ENCODE peak calls at places on chromosomes 6 and 20, in five cellular contexts. B, Y, Q, M and X are unnamed samples.

GRCh38 chr20:6613280-6613861 is 154.1 kb upstream of the BMP2 start:
- DNase-seq in Q (no peak), M (no peak), Y (no peak), B (peak; percentile 65), X (no peak)

GRCh38 chr6:9467746-9468145 is 947.1 kb downstream of the TFAP2A start:
- DNase-seq in Q (no peak), M (no peak), B (no peak), Y (peak; percentile 70), X (peak; percentile 42)

GRCh38 chr6:25028346-25028745 is 92.6 kb upstream of the RIPOR2 start:
- DNase-seq in Q (no peak), M (no peak), B (no peak), Y (no peak), X (no peak)

GRCh38 chr6:118882314-118882905 is 11.5 kb upstream of the ASF1A start:
- DNase-seq in Y (no peak), B (no peak), Q (no peak), M (no peak), X (no peak)

GRCh38 chr6:100458841-100459154 is 5.9 kb downstream of the SIM1 start:
- DNase-seq in Q (no peak), B (no peak), Y (no peak), M (no peak), X (no peak)

GRCh38 chr6:5497896-5498578 is 236.7 kb downstream of the FARS2 start:
- DNase-seq in B (no peak), Y (peak; percentile 89), Q (no peak), M (no peak), X (peak; percentile 32)

GRCh38 chr20:50305636-50306477 is 115.2 kb downstream of the CEBPB start:
- DNase-seq in B (no peak), Q (no peak), M (peak; percentile 85), Y (peak; percentile 87), X (peak; percentile 49)

GRCh38 chr20:46342045-46342378 is 33.7 kb upstream of the CDH22 start:
- DNase-seq in M (no peak), B (no peak), Y (no peak), Q (no peak), X (no peak)

GRCh38 chr20:21936720-21937380 is 231.4 kb downstream of the PAX1 start:
- DNase-seq in M (no peak), B (no peak), Y (peak; percentile 23), Q (no peak), X (peak; percentile 12)

GRCh38 chr6:132912273-132912672 is 97.9 kb downstream of the RPS12 start:
- DNase-seq in Y (peak; percentile 21), M (no peak), B (no peak), Q (no peak), X (no peak)

GRCh38 chr20:48827880-48828733 is at the start of gene PREX1:
- DNase-seq in Y (peak; percentile 32), M (peak; percentile 76), Q (peak; percentile 63), B (peak; percentile 94), X (peak; percentile 69)

GRCh38 chr20:33408716-33409654 is 7.7 kb upstream of the CDK5RAP1 start:
- DNase-seq in Y (no peak), Q (peak; percentile 60), M (no peak), B (peak; percentile 45), X (no peak)

GRCh38 chr6:90293319-90293937 is 3.2 kb downstream of the BACH2 start:
- DNase-seq in M (no peak), Y (peak; percentile 38), Q (no peak), B (no peak), X (no peak)

GRCh38 chr20:49543071-49543857 is 24.7 kb downstream of the PTGIS start:
- DNase-seq in Y (no peak), Q (no peak), B (no peak), M (no peak), X (no peak)

GRCh38 chr6:63442870-63443269 is 123.1 kb upstream of the LGSN start:
- DNase-seq in M (no peak), Q (no peak), Y (no peak), B (no peak), X (no peak)

GRCh38 chr20:18722381-18722780 is 91.2 kb upstream of the SCP2D1 start:
- DNase-seq in Y (peak; percentile 38), B (no peak), Q (no peak), M (no peak), X (no peak)

GRCh38 chr6:150203378-150203777 is 60.5 kb downstream of the PPP1R14C start:
- DNase-seq in Y (no peak), Q (no peak), M (no peak), B (no peak), X (no peak)

GRCh38 chr6:122696853-122697252 is 82.7 kb upstream of the FABP7 start:
- DNase-seq in B (no peak), M (no peak), Y (peak; percentile 61), Q (no peak), X (peak; percentile 22)

GRCh38 chr6:34157236-34157830 is 11.4 kb upstream of the GRM4 start:
- DNase-seq in Y (no peak), Q (no peak), B (no peak), M (no peak), X (no peak)

GRCh38 chr6:37209461-37210205 is 39.7 kb downstream of the PIM1 start:
- DNase-seq in Q (no peak), B (no peak), Y (no peak), M (no peak), X (no peak)

GRCh38 chr20:41664584-41664983 is 46.4 kb upstream of the CHD6 start:
- DNase-seq in M (no peak), Q (no peak), Y (peak; percentile 25), B (peak; percentile 62), X (peak; percentile 32)

GRCh38 chr20:35297153-35297552 is 4.9 kb upstream of the FAM83C start:
- DNase-seq in Q (no peak), M (no peak), B (peak; percentile 47), Y (peak; percentile 42), X (no peak)

GRCh38 chr20:219290-220115 is 7.6 kb upstream of the DEFB129 start:
- DNase-seq in Q (no peak), B (peak; percentile 58), M (no peak), Y (peak; percentile 20), X (peak; percentile 11)

GRCh38 chr20:62860924-62861691 is 514 bp downstream of the TCFL5 start:
- DNase-seq in B (peak; percentile 62), Y (no peak), M (no peak), Q (no peak), X (no peak)

GRCh38 chr6:26031595-26032386 is 55.4 kb upstream of the HFE start:
- DNase-seq in M (peak; percentile 80), Y (peak; percentile 98), B (peak; percentile 99), Q (peak; percentile 84), X (peak; percentile 96)
- TF ChIP-seq CTCF in M (no peak), Y (no peak), B (no peak), Q (peak; percentile 4), X (peak; percentile 40)

DNA sequence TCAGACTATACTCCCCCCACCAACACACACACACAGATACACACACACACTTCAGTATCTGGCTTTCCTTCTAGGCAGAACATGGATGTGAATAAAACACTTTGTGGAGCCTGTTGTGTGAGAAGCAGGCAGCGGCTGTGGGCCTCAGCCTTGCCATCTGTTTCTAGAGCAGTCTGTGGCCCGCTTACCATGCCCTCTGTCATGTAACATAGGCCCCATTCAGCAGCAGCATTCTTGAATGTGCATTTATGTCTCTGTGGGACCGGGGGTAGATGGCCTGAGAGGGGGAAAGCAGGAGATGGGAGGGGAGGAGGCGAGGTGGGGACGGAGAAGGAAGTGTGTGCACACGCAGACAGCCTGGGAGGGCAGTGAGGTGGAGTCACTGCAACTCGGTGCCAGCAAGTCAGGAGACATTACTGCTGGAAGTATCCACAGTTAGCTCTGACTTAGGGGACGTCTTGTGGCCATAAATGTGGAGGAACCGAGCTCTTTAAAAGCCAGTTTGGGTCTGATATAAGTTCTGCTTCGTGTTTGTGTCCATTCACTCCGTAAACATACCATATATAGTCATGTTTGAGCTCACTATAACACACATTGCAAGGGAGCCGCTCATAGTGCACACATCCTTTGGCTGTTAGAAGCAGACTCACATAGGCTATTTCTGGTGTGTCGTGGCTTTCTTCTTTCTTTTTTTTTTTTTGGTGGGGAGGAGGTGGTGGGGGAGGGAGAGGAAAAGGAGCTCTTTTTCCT is 38.5 kb downstream of the RREB1 start:
- DNase-seq in Q (no peak), B (peak; percentile 95), Y (peak; percentile 69), M (peak; percentile 71), X (peak; percentile 65)
- H3K4me3 ChIP-seq in Q (no peak overlapping the region), B (peak overlapping the region; percentile 78), Y (no peak overlapping the region), M (no peak overlapping the region), X (no peak overlapping the region)

GRCh38 chr20:23508896-23509579 is 18.1 kb downstream of the CST8 start:
- DNase-seq in Y (no peak), B (no peak), M (no peak), Q (no peak), X (no peak)

GRCh38 chr20:23510000-23510590 is 19.2 kb downstream of the CST8 start:
- DNase-seq in Q (no peak), B (no peak), Y (no peak), M (no peak), X (no peak)

GRCh38 chr20:23509580-23509913 is 18.6 kb downstream of the CST8 start:
- DNase-seq in M (no peak), Q (no peak), Y (peak; percentile 1), B (no peak), X (no peak)

GRCh38 chr20:23508449-23508848 is 17.5 kb downstream of the CST8 start:
- DNase-seq in B (no peak), Y (no peak), M (no peak), Q (no peak), X (no peak)

DNA sequence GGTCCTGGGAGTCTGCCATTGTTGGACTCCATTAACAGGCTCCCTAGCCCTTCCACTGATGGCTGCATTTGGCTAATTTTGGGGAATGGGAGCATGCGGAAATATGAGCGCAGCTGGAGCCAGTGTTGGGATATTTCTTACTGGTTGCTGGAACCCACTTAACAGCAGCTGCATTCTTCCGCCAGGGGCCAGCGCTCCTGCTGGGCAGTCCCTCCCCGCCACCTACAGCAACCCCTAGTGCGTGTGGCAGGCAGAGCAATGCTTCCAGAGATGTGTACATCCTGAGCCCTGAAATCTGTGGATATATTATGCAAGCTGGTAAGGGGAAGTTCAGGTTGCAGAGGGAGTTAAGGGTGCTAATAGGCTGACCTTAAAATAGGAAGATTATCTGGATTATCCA is 16.4 kb downstream of the CST8 start:
- DNase-seq in M (no peak), Q (no peak), Y (no peak), B (no peak), X (no peak)
- TF ChIP-seq CTCF in M (no peak), Q (no peak), Y (no peak), B (no peak), X (no peak)

GRCh38 chr20:53494753-53495152 is 98.9 kb downstream of the ZNF217 start:
- DNase-seq in Q (no peak), B (no peak), M (no peak), Y (no peak), X (no peak)

GRCh38 chr20:53495357-53495756 is 98.3 kb downstream of the ZNF217 start:
- DNase-seq in B (no peak), Y (no peak), M (no peak), Q (no peak), X (no peak)

GRCh38 chr20:53493201-53493908 is 100.3 kb downstream of the ZNF217 start:
- DNase-seq in M (no peak), Q (no peak), Y (peak; percentile 59), B (no peak), X (peak; percentile 20)

GRCh38 chr20:53489528-53489927 is 104.1 kb downstream of the ZNF217 start:
- DNase-seq in Q (no peak), M (no peak), Y (no peak), B (no peak), X (no peak)

DNA sequence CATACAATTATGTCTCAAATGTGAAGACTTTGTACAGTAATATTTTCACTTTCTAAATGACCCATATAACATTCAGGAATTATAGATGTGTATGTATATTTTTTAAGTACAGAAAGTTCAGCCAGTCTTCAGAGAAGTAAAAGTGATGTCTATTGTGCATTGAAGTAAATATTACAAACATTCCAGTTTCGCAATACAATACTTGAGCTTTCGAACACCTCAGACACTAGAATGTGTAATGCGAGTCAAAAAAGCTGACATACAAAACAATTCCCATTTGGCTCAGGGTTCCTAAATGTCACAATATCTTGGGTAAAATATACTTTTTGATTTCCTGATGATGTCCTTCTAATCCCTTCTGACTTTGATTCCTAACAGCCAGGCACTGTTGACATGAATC is 101.4 kb downstream of the ZNF217 start:
- DNase-seq in Y (no peak), B (no peak), M (no peak), Q (no peak), X (no peak)
- H3K4me3 ChIP-seq in Y (no peak overlapping the region), B (no peak overlapping the region), M (no peak overlapping the region), Q (no peak overlapping the region), X (no peak overlapping the region)